ENCODE peak calls at places on chromosomes 13 and 19, in five cellular contexts. T is NCI-H1092; O is T-helper 2 cell; I is effector memory CD4-positive, alpha-beta T cell; N is brain microvascular endothelial cell. R is an unnamed sample.

GRCh38 chr19:1304197-1304924 is 18.7 kb downstream of the EFNA2 start:
- DNase-seq in I (no peak), N (no peak), O (no peak), T (no peak), R (no peak)

GRCh38 chr19:38252935-38253691 is 3.1 kb downstream of the PPP1R14A start:
- DNase-seq in I (no peak), N (no peak), T (no peak), O (no peak), R (no peak)

GRCh38 chr13:38868870-38869269 is 121.8 kb downstream of the STOML3 start:
- DNase-seq in T (peak), O (no peak), N (no peak), I (no peak), R (no peak)

GRCh38 chr13:47897411-47898050 is 103.5 kb downstream of the SUCLA2 start:
- DNase-seq in N (peak), O (no peak), T (no peak), I (no peak), R (no peak)

GRCh38 chr19:31506102-31506501 is 156.9 kb upstream of the TSHZ3 start:
- DNase-seq in I (no peak), N (no peak), O (no peak), T (no peak), R (no peak)

GRCh38 chr13:97574926-97575325 is 141.0 kb downstream of the RAP2A start:
- DNase-seq in T (peak), I (no peak), O (no peak), N (peak), R (peak)

GRCh38 chr19:47005873-47006272 is 13.8 kb upstream of the NPAS1 start:
- DNase-seq in T (no peak), N (no peak), I (no peak), O (no peak), R (peak)

GRCh38 chr19:45467115-45467455 is 711 bp upstream of the FOSB start:
- DNase-seq in O (no peak), T (no peak), N (no peak), I (no peak), R (no peak)

GRCh38 chr13:114146173-114146572 is 13.8 kb upstream of the RASA3 start:
- DNase-seq in I (no peak), T (no peak), O (no peak), N (no peak), R (no peak)

GRCh38 chr19:4229179-4229931 is at the start of gene EBI3:
- DNase-seq in T (no peak), O (no peak), I (no peak), N (peak), R (no peak)

GRCh38 chr19:42683917-42684513 is 56.3 kb downstream of the PSG3 start:
- DNase-seq in N (peak), O (no peak), I (no peak), T (no peak), R (no peak)

GRCh38 chr13:52815330-52815729 is 33.1 kb downstream of the PCDH8 start:
- DNase-seq in O (no peak), N (no peak), T (no peak), I (no peak), R (no peak)

GRCh38 chr13:103531278-103531677 is 465.1 kb upstream of the SLC10A2 start:
- DNase-seq in O (no peak), T (no peak), I (no peak), N (no peak), R (no peak)

GRCh38 chr19:19170053-19170945 is at the start of gene MEF2B:
- DNase-seq in O (peak), T (peak), N (peak), I (peak), R (no peak)

GRCh38 chr19:2149980-2150793 is 1.2 kb downstream of the AP3D1 start:
- DNase-seq in O (no peak), T (no peak), I (no peak), N (no peak), R (no peak)

GRCh38 chr19:41785653-41786052 is 10.7 kb upstream of the CEACAM3 start:
- DNase-seq in T (peak), O (peak), I (peak), N (peak), R (peak)

GRCh38 chr13:112464720-112465119 is 88.6 kb downstream of the SPACA7 start:
- DNase-seq in I (no peak), N (no peak), T (no peak), O (no peak), R (no peak)

GRCh38 chr19:53881482-53882390 is at the start of gene PRKCG:
- DNase-seq in T (no peak), N (no peak), O (peak), I (peak), R (no peak)

GRCh38 chr13:73168226-73168992 is 109.6 kb downstream of the KLF5 start:
- DNase-seq in I (no peak), N (peak), O (no peak), T (no peak), R (peak)

GRCh38 chr19:13165091-13165997 is 15.1 kb downstream of the IER2 start:
- DNase-seq in O (no peak), I (no peak), T (no peak), N (no peak), R (no peak)

GRCh38 chr19:3338541-3339181 is 27.7 kb upstream of the NFIC start:
- DNase-seq in N (no peak), T (no peak), O (peak), I (no peak), R (no peak)

GRCh38 chr19:55370305-55370988 is at the start of gene IL11:
- DNase-seq in I (no peak), T (no peak), N (peak), O (no peak), R (peak)

GRCh38 chr13:76723551-76724232 is 162.5 kb downstream of the KCTD12 start:
- DNase-seq in O (no peak), T (no peak), N (peak), I (no peak), R (peak)

GRCh38 chr19:33373701-33374405 is at the start of gene CEBPG:
- DNase-seq in T (peak), I (peak), N (no peak), O (peak), R (peak)

GRCh38 chr19:940591-941291 is 14.9 kb downstream of the ARID3A start:
- DNase-seq in O (peak), N (no peak), T (peak), I (peak), R (no peak)

GRCh38 chr13:111122056-111122455 is 6.9 kb downstream of the ARHGEF7 start:
- DNase-seq in N (no peak), I (no peak), O (no peak), T (peak), R (no peak)

GRCh38 chr19:771332-771785 is 20.4 kb downstream of the MISP start:
- DNase-seq in T (no peak), N (peak), O (no peak), I (no peak), R (peak)

GRCh38 chr13:43905435-43906031 is 25.8 kb downstream of the LACC1 start:
- DNase-seq in N (peak), T (peak), I (no peak), O (no peak), R (peak)

GRCh38 chr13:42567772-42568428 is 6.1 kb upstream of the TNFSF11 start:
- DNase-seq in O (no peak), T (no peak), N (no peak), I (no peak), R (no peak)

GRCh38 chr13:46947425-46948191 is 50.8 kb upstream of the HTR2A start:
- DNase-seq in T (no peak), O (no peak), N (no peak), I (no peak), R (no peak)

GRCh38 chr19:57830071-57830602 is at the start of gene ZNF587B:
- DNase-seq in I (no peak), N (peak), T (no peak), O (peak), R (no peak)

GRCh38 chr13:46992383-46992952 is 95.6 kb upstream of the HTR2A start:
- DNase-seq in O (no peak), I (no peak), N (peak), T (no peak), R (no peak)

GRCh38 chr13:75258159-75258782 is 223.7 kb downstream of the TBC1D4 start:
- DNase-seq in O (no peak), I (no peak), N (no peak), T (peak), R (peak)

GRCh38 chr13:43422061-43422460 is 364.7 kb downstream of the ENOX1 start:
- DNase-seq in O (no peak), N (no peak), T (no peak), I (no peak), R (no peak)

GRCh38 chr19:18349524-18350128 is 9.2 kb downstream of the PGPEP1 start:
- DNase-seq in O (no peak), N (peak), I (no peak), T (no peak), R (peak)

GRCh38 chr13:29922281-29922821 is 71.9 kb upstream of the UBL3 start:
- DNase-seq in O (no peak), N (no peak), I (no peak), T (no peak), R (peak)

GRCh38 chr19:50705422-50706019 is 14.1 kb downstream of the SHANK1 start:
- DNase-seq in O (no peak), N (peak), I (no peak), T (no peak), R (peak)

GRCh38 chr19:3189702-3190469 is 4.2 kb downstream of the NCLN start:
- DNase-seq in O (no peak), N (no peak), T (no peak), I (no peak), R (no peak)

GRCh38 chr13:72507394-72508199 is 219.8 kb downstream of the MZT1 start:
- DNase-seq in O (no peak), N (peak), I (no peak), T (no peak), R (no peak)